ENCODE peak calls at places on chromosomes 3 and 15, in seven cellular contexts. One of them, this sample, is unnamed.
A peak's percentile ranks its signal among the peaks of the same experiment; 100 is the strongest.

GRCh38 chr15:38522922-38523321 is 41.7 kb downstream of the RASGRP1 start:
- DNase-seq in right atrium auricular region: no peak
- DNase-seq in uterus: no peak
- DNase-seq in astrocyte of the cerebellum: no peak
- DNase-seq in colonic mucosa: no peak
- DNase-seq in Peyer's patch: no peak
- DNase-seq in left lung: no peak
- DNase-seq in this sample: no peak

GRCh38 chr15:77737238-77738037 is 104.7 kb upstream of the LINGO1 start:
- DNase-seq in uterus: no peak
- DNase-seq in right atrium auricular region: no peak
- DNase-seq in colonic mucosa: no peak
- DNase-seq in left lung: no peak
- DNase-seq in astrocyte of the cerebellum: no peak
- DNase-seq in Peyer's patch: no peak
- DNase-seq in this sample: no peak

GRCh38 chr15:65212097-65212496 is 824 bp upstream of the CILP start:
- DNase-seq in astrocyte of the cerebellum: no peak
- DNase-seq in left lung: no peak
- DNase-seq in uterus: no peak
- DNase-seq in colonic mucosa: no peak
- DNase-seq in Peyer's patch: peak; percentile 22
- DNase-seq in right atrium auricular region: no peak
- DNase-seq in this sample: no peak

GRCh38 chr3:49013738-49014660 is 4.4 kb downstream of the DALRD3 start:
- DNase-seq in Peyer's patch: peak; percentile 51
- DNase-seq in uterus: no peak
- DNase-seq in astrocyte of the cerebellum: no peak
- DNase-seq in right atrium auricular region: no peak
- DNase-seq in left lung: no peak
- DNase-seq in colonic mucosa: peak; percentile 61
- DNase-seq in this sample: no peak

GRCh38 chr3:52518723-52519444 is 14.8 kb downstream of the NT5DC2 start:
- DNase-seq in astrocyte of the cerebellum: no peak
- DNase-seq in left lung: peak; percentile 81
- DNase-seq in uterus: peak; percentile 47
- DNase-seq in Peyer's patch: no peak
- DNase-seq in right atrium auricular region: no peak
- DNase-seq in colonic mucosa: peak; percentile 59
- DNase-seq in this sample: no peak

GRCh38 chr3:120625199-120625598 is 29.1 kb downstream of the NDUFB4 start:
- DNase-seq in Peyer's patch: no peak
- DNase-seq in astrocyte of the cerebellum: no peak
- DNase-seq in uterus: no peak
- DNase-seq in left lung: no peak
- DNase-seq in colonic mucosa: no peak
- DNase-seq in right atrium auricular region: no peak
- DNase-seq in this sample: no peak

GRCh38 chr3:193928354-193929209 is 207.4 kb upstream of the HES1 start:
- DNase-seq in Peyer's patch: no peak
- DNase-seq in uterus: no peak
- DNase-seq in colonic mucosa: no peak
- DNase-seq in astrocyte of the cerebellum: no peak
- DNase-seq in left lung: no peak
- DNase-seq in right atrium auricular region: no peak
- DNase-seq in this sample: no peak

GRCh38 chr3:77042892-77043291 is 3.0 kb downstream of the ROBO2 start:
- DNase-seq in Peyer's patch: no peak
- DNase-seq in right atrium auricular region: no peak
- DNase-seq in astrocyte of the cerebellum: no peak
- DNase-seq in left lung: no peak
- DNase-seq in colonic mucosa: no peak
- DNase-seq in uterus: no peak
- DNase-seq in this sample: no peak

GRCh38 chr3:136146981-136147729 is 49.0 kb downstream of the MSL2 start:
- DNase-seq in right atrium auricular region: no peak
- DNase-seq in Peyer's patch: no peak
- DNase-seq in left lung: no peak
- DNase-seq in colonic mucosa: no peak
- DNase-seq in astrocyte of the cerebellum: no peak
- DNase-seq in uterus: no peak
- DNase-seq in this sample: no peak

GRCh38 chr3:62870321-62870720 is 4.9 kb downstream of the CADPS start:
- DNase-seq in right atrium auricular region: no peak
- DNase-seq in left lung: no peak
- DNase-seq in astrocyte of the cerebellum: no peak
- DNase-seq in colonic mucosa: no peak
- DNase-seq in Peyer's patch: no peak
- DNase-seq in uterus: no peak
- DNase-seq in this sample: no peak

GRCh38 chr15:64356443-64357040 is 569 bp upstream of the CSNK1G1 start:
- DNase-seq in uterus: no peak
- DNase-seq in right atrium auricular region: no peak
- DNase-seq in colonic mucosa: no peak
- DNase-seq in Peyer's patch: no peak
- DNase-seq in left lung: no peak
- DNase-seq in astrocyte of the cerebellum: peak; percentile 85
- DNase-seq in this sample: peak; percentile 52

GRCh38 chr3:129795596-129795995 is 97.9 kb downstream of the TMCC1 start:
- DNase-seq in Peyer's patch: no peak
- DNase-seq in left lung: no peak
- DNase-seq in right atrium auricular region: no peak
- DNase-seq in colonic mucosa: no peak
- DNase-seq in astrocyte of the cerebellum: no peak
- DNase-seq in uterus: no peak
- DNase-seq in this sample: no peak

GRCh38 chr3:191254098-191254873 is 55.2 kb downstream of the OSTN start:
- DNase-seq in astrocyte of the cerebellum: no peak
- DNase-seq in right atrium auricular region: no peak
- DNase-seq in left lung: no peak
- DNase-seq in uterus: no peak
- DNase-seq in colonic mucosa: no peak
- DNase-seq in Peyer's patch: no peak
- DNase-seq in this sample: no peak

GRCh38 chr3:170467560-170467959 is 48.9 kb downstream of the CLDN11 start:
- DNase-seq in left lung: no peak
- DNase-seq in right atrium auricular region: no peak
- DNase-seq in colonic mucosa: no peak
- DNase-seq in uterus: no peak
- DNase-seq in astrocyte of the cerebellum: no peak
- DNase-seq in Peyer's patch: no peak
- DNase-seq in this sample: no peak

GRCh38 chr3:77038468-77038927 is 1.4 kb upstream of the ROBO2 start:
- DNase-seq in right atrium auricular region: peak; percentile 77
- DNase-seq in uterus: peak; percentile 55
- DNase-seq in astrocyte of the cerebellum: peak; percentile 86
- DNase-seq in Peyer's patch: no peak
- DNase-seq in colonic mucosa: peak; percentile 44
- DNase-seq in left lung: peak; percentile 58
- DNase-seq in this sample: peak; percentile 23

GRCh38 chr15:42863572-42864239 is 56.9 kb downstream of the TTBK2 start:
- DNase-seq in uterus: no peak
- DNase-seq in astrocyte of the cerebellum: no peak
- DNase-seq in left lung: no peak
- DNase-seq in right atrium auricular region: no peak
- DNase-seq in Peyer's patch: no peak
- DNase-seq in colonic mucosa: no peak
- DNase-seq in this sample: no peak

GRCh38 chr3:71266875-71267274 is 316.7 kb downstream of the FOXP1 start:
- DNase-seq in right atrium auricular region: no peak
- DNase-seq in left lung: no peak
- DNase-seq in colonic mucosa: no peak
- DNase-seq in Peyer's patch: no peak
- DNase-seq in uterus: no peak
- DNase-seq in astrocyte of the cerebellum: no peak
- DNase-seq in this sample: no peak

GRCh38 chr3:183158552-183159006 is 4.0 kb downstream of the LAMP3 start:
- DNase-seq in colonic mucosa: no peak
- DNase-seq in uterus: no peak
- DNase-seq in astrocyte of the cerebellum: peak; percentile 19
- DNase-seq in Peyer's patch: no peak
- DNase-seq in left lung: no peak
- DNase-seq in right atrium auricular region: no peak
- DNase-seq in this sample: no peak

GRCh38 chr3:81530180-81530939 is 231.1 kb downstream of the GBE1 start:
- DNase-seq in left lung: no peak
- DNase-seq in uterus: no peak
- DNase-seq in Peyer's patch: no peak
- DNase-seq in right atrium auricular region: no peak
- DNase-seq in colonic mucosa: no peak
- DNase-seq in astrocyte of the cerebellum: no peak
- DNase-seq in this sample: no peak

GRCh38 chr15:24761704-24762302 is 86.2 kb downstream of the NPAP1 start:
- DNase-seq in right atrium auricular region: no peak
- DNase-seq in astrocyte of the cerebellum: no peak
- DNase-seq in left lung: no peak
- DNase-seq in uterus: no peak
- DNase-seq in colonic mucosa: no peak
- DNase-seq in Peyer's patch: no peak
- DNase-seq in this sample: no peak

GRCh38 chr15:66939451-66940023 is 125.9 kb upstream of the SMAD3 start:
- DNase-seq in left lung: no peak
- DNase-seq in colonic mucosa: no peak
- DNase-seq in Peyer's patch: no peak
- DNase-seq in right atrium auricular region: no peak
- DNase-seq in uterus: no peak
- DNase-seq in astrocyte of the cerebellum: no peak
- DNase-seq in this sample: no peak

GRCh38 chr3:177713921-177714900 is 516.9 kb upstream of the TBL1XR1 start:
- DNase-seq in left lung: no peak
- DNase-seq in astrocyte of the cerebellum: no peak
- DNase-seq in right atrium auricular region: no peak
- DNase-seq in colonic mucosa: no peak
- DNase-seq in uterus: no peak
- DNase-seq in Peyer's patch: no peak
- DNase-seq in this sample: no peak

GRCh38 chr3:101224739-101225138 is 95.6 kb downstream of the IMPG2 start:
- DNase-seq in left lung: no peak
- DNase-seq in uterus: no peak
- DNase-seq in astrocyte of the cerebellum: no peak
- DNase-seq in colonic mucosa: no peak
- DNase-seq in Peyer's patch: no peak
- DNase-seq in right atrium auricular region: no peak
- DNase-seq in this sample: no peak

GRCh38 chr3:121998030-121998580 is 23.9 kb downstream of the ILDR1 start:
- DNase-seq in astrocyte of the cerebellum: no peak
- DNase-seq in Peyer's patch: no peak
- DNase-seq in uterus: no peak
- DNase-seq in right atrium auricular region: no peak
- DNase-seq in left lung: no peak
- DNase-seq in colonic mucosa: no peak
- DNase-seq in this sample: no peak

GRCh38 chr3:121998588-121999473 is 23.2 kb downstream of the ILDR1 start:
- DNase-seq in uterus: no peak
- DNase-seq in right atrium auricular region: no peak
- DNase-seq in left lung: no peak
- DNase-seq in Peyer's patch: no peak
- DNase-seq in astrocyte of the cerebellum: no peak
- DNase-seq in colonic mucosa: no peak
- DNase-seq in this sample: no peak

GRCh38 chr3:122000936-122001605 is 21.0 kb downstream of the ILDR1 start:
- DNase-seq in Peyer's patch: no peak
- DNase-seq in colonic mucosa: no peak
- DNase-seq in left lung: no peak
- DNase-seq in astrocyte of the cerebellum: no peak
- DNase-seq in uterus: no peak
- DNase-seq in right atrium auricular region: no peak
- DNase-seq in this sample: no peak

GRCh38 chr3:122001892-122002291 is 20.2 kb downstream of the ILDR1 start:
- DNase-seq in Peyer's patch: no peak
- DNase-seq in colonic mucosa: no peak
- DNase-seq in uterus: no peak
- DNase-seq in left lung: no peak
- DNase-seq in right atrium auricular region: no peak
- DNase-seq in astrocyte of the cerebellum: no peak
- DNase-seq in this sample: no peak

GRCh38 chr3:121999931-122000330 is 22.1 kb downstream of the ILDR1 start:
- DNase-seq in uterus: no peak
- DNase-seq in right atrium auricular region: no peak
- DNase-seq in astrocyte of the cerebellum: no peak
- DNase-seq in left lung: no peak
- DNase-seq in Peyer's patch: no peak
- DNase-seq in colonic mucosa: no peak
- DNase-seq in this sample: no peak
- TF ChIP-seq CTCF in uterus: no peak
- TF ChIP-seq CTCF in right atrium auricular region: no peak
- TF ChIP-seq CTCF in astrocyte of the cerebellum: no peak
- TF ChIP-seq CTCF in left lung: no peak
- TF ChIP-seq CTCF in Peyer's patch: no peak
- TF ChIP-seq CTCF in colonic mucosa: no peak
- TF ChIP-seq CTCF in this sample: no peak

DNA sequence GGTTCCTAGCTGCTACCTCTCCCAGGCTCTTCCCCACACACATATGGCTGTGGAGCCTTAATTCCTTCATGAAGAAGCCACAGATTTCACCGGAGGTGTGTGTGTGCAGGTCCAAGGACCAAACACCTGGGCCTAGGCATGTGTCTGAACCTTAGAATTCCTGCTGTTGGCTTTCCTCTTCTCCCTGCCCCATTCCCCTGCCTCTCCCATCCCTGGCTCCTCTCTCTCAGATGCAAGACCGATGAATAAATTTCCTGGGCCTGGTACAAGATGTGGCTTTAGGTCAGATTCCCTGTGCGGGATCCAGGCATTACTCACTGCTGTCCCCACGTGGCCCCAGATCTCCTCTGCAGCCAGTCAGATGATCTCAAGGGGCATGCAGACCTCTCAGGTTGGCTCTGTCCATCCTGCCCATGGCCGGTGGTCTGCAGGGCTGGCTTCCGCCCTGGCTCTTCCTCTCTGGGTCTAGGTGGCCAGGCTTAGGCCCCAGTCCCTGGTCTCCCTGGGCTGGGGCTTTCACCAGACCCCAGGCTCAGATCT is 20.4 kb downstream of the CCR9 start:
- DNase-seq in colonic mucosa: no peak
- DNase-seq in right atrium auricular region: no peak
- DNase-seq in astrocyte of the cerebellum: peak; percentile 34
- DNase-seq in Peyer's patch: no peak
- DNase-seq in left lung: no peak
- DNase-seq in uterus: no peak
- DNase-seq in this sample: peak; percentile 28
- TF ChIP-seq CTCF in colonic mucosa: no peak
- TF ChIP-seq CTCF in right atrium auricular region: peak; percentile 26
- TF ChIP-seq CTCF in astrocyte of the cerebellum: peak; percentile 74
- TF ChIP-seq CTCF in Peyer's patch: no peak
- TF ChIP-seq CTCF in left lung: no peak
- TF ChIP-seq CTCF in uterus: no peak
- TF ChIP-seq CTCF in this sample: peak; percentile 75

GRCh38 chr3:159872374-159873109 is 116.1 kb upstream of the IL12A start:
- DNase-seq in uterus: no peak
- DNase-seq in left lung: no peak
- DNase-seq in colonic mucosa: no peak
- DNase-seq in astrocyte of the cerebellum: peak; percentile 75
- DNase-seq in Peyer's patch: no peak
- DNase-seq in right atrium auricular region: no peak
- DNase-seq in this sample: peak; percentile 66
- TF ChIP-seq CTCF in uterus: no peak
- TF ChIP-seq CTCF in left lung: no peak
- TF ChIP-seq CTCF in colonic mucosa: no peak
- TF ChIP-seq CTCF in astrocyte of the cerebellum: no peak
- TF ChIP-seq CTCF in Peyer's patch: no peak
- TF ChIP-seq CTCF in right atrium auricular region: no peak
- TF ChIP-seq CTCF in this sample: peak; percentile 19

GRCh38 chr3:168249539-168250414 is 154.1 kb upstream of the GOLIM4 start:
- DNase-seq in colonic mucosa: peak; percentile 77
- DNase-seq in Peyer's patch: peak; percentile 15
- DNase-seq in left lung: peak; percentile 93
- DNase-seq in right atrium auricular region: peak; percentile 62
- DNase-seq in uterus: peak; percentile 32
- DNase-seq in astrocyte of the cerebellum: peak; percentile 28
- DNase-seq in this sample: peak; percentile 7
- TF ChIP-seq CTCF in colonic mucosa: peak; percentile 24
- TF ChIP-seq CTCF in Peyer's patch: no peak
- TF ChIP-seq CTCF in left lung: peak; percentile 14
- TF ChIP-seq CTCF in right atrium auricular region: peak; percentile 47
- TF ChIP-seq CTCF in uterus: no peak
- TF ChIP-seq CTCF in astrocyte of the cerebellum: peak; percentile 33
- TF ChIP-seq CTCF in this sample: peak; percentile 50